ENCODE peak calls at places on chromosomes 12 and 14, in six cellular contexts. S, A, O, E, Z and Y are unnamed samples.

GRCh38 chr12:18430425-18431048 is 169.2 kb downstream of the PIK3C2G start:
- DNase-seq in A (peak), O (peak), Z (peak), S (peak), E (peak), Y (peak)

GRCh38 chr14:53796734-53797133 is 159.9 kb downstream of the BMP4 start:
- DNase-seq in O (no peak), E (no peak), A (no peak), Z (no peak), S (no peak), Y (no peak)

GRCh38 chr14:67999693-68000384 is 180.3 kb downstream of the RAD51B start:
- DNase-seq in S (peak), O (peak), Z (peak), E (no peak), A (peak), Y (peak)

GRCh38 chr12:14394317-14395058 is 29.0 kb downstream of the ATF7IP start:
- DNase-seq in S (peak), Z (peak), O (peak), A (peak), E (peak), Y (peak)

GRCh38 chr14:33986804-33987203 is 35.9 kb upstream of the EGLN3 start:
- DNase-seq in E (no peak), Z (peak), S (peak), O (peak), A (peak), Y (peak)

GRCh38 chr12:111881712-111882111 is 39.7 kb downstream of the MAPKAPK5 start:
- DNase-seq in Z (no peak), S (no peak), O (no peak), E (no peak), A (no peak), Y (no peak)

GRCh38 chr14:81303258-81303935 is 82.6 kb upstream of the GTF2A1 start:
- DNase-seq in A (no peak), S (no peak), Z (no peak), O (no peak), E (peak), Y (no peak)

GRCh38 chr12:111254106-111254505 is 114.8 kb downstream of the PHETA1 start:
- DNase-seq in A (no peak), Z (no peak), E (no peak), S (no peak), O (no peak), Y (no peak)

GRCh38 chr12:109624467-109624866 is 50.9 kb downstream of the MVK start:
- DNase-seq in Z (no peak), A (no peak), O (no peak), E (no peak), S (no peak), Y (no peak)

GRCh38 chr14:52455291-52456088 is 96.8 kb downstream of the TXNDC16 start:
- DNase-seq in E (no peak), Z (peak), A (no peak), S (peak), O (peak), Y (peak)

DNA sequence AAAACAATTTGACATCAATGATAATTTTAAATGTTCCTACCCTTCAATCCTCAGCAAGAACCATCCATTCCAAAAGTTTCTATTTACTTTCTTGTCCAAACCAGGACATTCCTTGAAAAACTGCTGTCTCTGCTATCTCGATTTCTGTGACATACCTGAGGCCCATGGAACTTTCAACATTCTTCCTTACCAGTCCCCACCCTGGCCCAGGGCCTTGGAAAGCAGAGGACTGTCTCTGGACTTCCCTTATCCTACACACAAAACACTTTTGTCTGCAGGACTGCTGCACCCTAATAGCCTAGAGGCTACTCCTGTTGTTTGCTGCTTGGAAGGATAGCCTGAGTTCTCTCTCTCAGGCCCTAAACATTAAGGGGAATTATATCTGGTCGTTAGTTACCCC is 151.8 kb upstream of the DHRS4 start:
- DNase-seq in O (no peak), Z (no peak), S (no peak), E (no peak), A (no peak), Y (no peak)
- H3K4me3 ChIP-seq in O (no peak), Z (no peak), S (no peak), E (no peak), A (no peak), Y (no peak)

DNA sequence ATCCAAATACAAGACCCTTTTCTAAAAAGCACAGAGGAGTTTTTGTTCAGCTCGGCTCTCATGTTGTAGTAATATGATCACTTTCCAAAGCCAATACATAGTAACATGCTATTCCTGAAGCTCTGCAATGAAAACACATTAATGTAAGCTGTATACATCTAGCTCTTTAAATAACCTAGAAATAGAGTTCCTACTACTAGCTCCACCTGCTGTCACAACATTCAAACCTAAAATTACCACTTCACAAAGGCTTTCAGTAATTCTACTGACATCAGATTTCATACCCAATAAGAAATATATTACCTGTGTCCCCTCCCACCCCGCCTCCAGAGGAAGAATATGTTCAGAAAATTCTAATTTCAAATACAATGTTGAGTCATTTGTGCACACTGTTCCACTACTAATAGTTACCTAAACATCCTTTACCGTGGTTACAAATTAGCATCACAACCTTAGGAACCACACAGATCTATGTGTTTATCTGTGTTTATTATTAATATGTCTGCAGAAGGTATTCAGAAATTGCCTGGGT is 17.8 kb downstream of the EFCAB11 start:
- DNase-seq in E (no peak), S (peak), A (no peak), Z (no peak), O (no peak), Y (no peak)
- TF ChIP-seq CTCF in E (peak), S (peak), A (peak), Z (no peak), O (no peak), Y (no peak)

DNA sequence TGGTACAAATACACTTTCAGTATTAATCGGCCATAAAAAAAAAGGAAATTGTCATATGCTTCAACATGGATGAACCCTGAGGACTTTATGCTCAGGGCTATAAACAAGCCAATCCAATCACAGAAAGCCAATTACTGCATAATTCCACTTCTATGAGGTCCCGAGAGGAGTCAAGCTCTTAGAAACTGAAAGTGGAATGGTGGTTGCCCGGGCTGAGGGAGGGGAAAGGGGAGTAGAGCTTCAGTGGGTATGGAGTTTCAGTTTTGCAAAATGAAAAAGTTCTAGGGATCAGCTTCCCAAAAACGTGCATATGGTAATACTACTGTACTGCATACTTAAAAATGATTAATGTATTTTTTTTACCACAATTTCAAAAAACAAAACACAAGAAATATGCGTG is 52.0 kb downstream of the RNF34 start:
- DNase-seq in E (no peak), O (no peak), Z (no peak), S (no peak), A (no peak), Y (no peak)
- H3K4me3 ChIP-seq in E (no peak), O (no peak), Z (no peak), S (no peak), A (no peak), Y (no peak)

GRCh38 chr12:2976581-2976996 is 17.4 kb downstream of the TEAD4 start:
- DNase-seq in O (no peak), E (no peak), S (no peak), Z (peak), A (no peak), Y (no peak)

GRCh38 chr12:2973566-2973965 is 14.4 kb downstream of the TEAD4 start:
- DNase-seq in E (no peak), S (no peak), A (no peak), O (no peak), Z (no peak), Y (no peak)

GRCh38 chr12:2967651-2968050 is 8.5 kb downstream of the TEAD4 start:
- DNase-seq in S (no peak), O (no peak), A (no peak), Z (no peak), E (no peak), Y (no peak)

GRCh38 chr12:2974560-2974971 is 15.4 kb downstream of the TEAD4 start:
- DNase-seq in O (peak), Z (no peak), A (no peak), S (no peak), E (no peak), Y (peak)

GRCh38 chr12:2970744-2971143 is 11.5 kb downstream of the TEAD4 start:
- DNase-seq in O (peak), S (peak), E (no peak), Z (no peak), A (no peak), Y (no peak)
- TF ChIP-seq CTCF in O (no peak), S (no peak), E (no peak), Z (no peak), A (no peak), Y (no peak)

GRCh38 chr12:6764011-6764828 is 1.9 kb upstream of the PTMS start:
- DNase-seq in Z (peak), S (peak), E (peak), O (peak), A (peak), Y (peak)
- H3K4me3 ChIP-seq in Z (peak), S (peak), E (peak), O (peak), A (peak), Y (peak)

GRCh38 chr14:100902295-100902694 is 1.2 kb downstream of the RTL1 start:
- DNase-seq in E (peak), A (peak), O (no peak), Z (no peak), S (no peak), Y (no peak)

GRCh38 chr14:100899841-100900771 is 3.4 kb downstream of the RTL1 start:
- DNase-seq in A (no peak), E (no peak), O (no peak), Z (peak), S (no peak), Y (no peak)

GRCh38 chr14:100901391-100902183 is 1.9 kb downstream of the RTL1 start:
- DNase-seq in Z (no peak), A (no peak), E (no peak), O (no peak), S (no peak), Y (no peak)

GRCh38 chr14:100898935-100899840 is 4.3 kb downstream of the RTL1 start:
- DNase-seq in S (peak), Z (peak), A (no peak), O (no peak), E (no peak), Y (no peak)

GRCh38 chr14:100900837-100901390 is 2.6 kb downstream of the RTL1 start:
- DNase-seq in A (peak), Z (peak), S (peak), O (no peak), E (peak), Y (no peak)
- TF ChIP-seq CTCF in A (peak), Z (peak), S (no peak), O (peak), E (peak), Y (peak)

GRCh38 chr12:49811961-49812401 is 16.2 kb downstream of the NCKAP5L start:
- DNase-seq in Z (no peak), A (no peak), S (no peak), O (no peak), E (no peak), Y (no peak)
- H3K4me3 ChIP-seq in Z (no peak), A (no peak), S (no peak), O (no peak), E (no peak), Y (no peak)

DNA sequence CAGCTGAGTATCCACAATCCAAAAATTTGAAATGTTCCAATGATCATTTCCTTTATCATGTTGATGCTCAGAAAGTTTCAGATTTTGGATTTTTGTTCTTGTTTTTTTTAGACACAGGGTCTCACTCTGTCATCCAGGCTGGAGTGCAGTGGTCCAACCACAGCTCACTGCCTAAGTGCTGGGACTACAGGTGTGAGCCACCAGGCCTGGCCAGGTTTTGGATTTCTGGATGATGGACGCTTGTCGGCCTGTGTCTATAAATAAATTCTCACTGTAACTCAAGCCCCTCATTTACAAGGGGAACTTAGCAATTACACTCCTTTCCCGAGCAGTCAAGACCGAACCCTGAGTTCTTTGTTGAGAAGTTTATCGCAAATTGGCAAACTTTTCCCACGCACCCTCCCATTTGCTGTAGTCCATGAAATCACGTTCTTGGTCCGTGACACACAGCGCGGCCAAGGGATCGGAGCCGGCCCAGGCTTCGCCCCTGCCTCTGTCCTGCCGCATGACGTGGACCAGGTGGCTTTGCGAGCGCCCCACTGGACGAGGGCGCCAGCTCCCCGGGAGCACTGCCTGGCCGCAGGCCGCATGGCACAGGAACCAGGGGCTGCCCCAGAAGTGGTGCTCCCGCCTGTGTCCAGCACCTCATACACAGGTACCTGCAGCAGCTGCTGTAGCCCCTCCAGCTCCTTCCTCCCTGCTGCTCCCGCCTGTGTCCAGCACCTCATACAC is 14.0 kb upstream of the ANKLE2 start:
- DNase-seq in Z (no peak), O (no peak), E (no peak), S (no peak), A (no peak), Y (no peak)
- TF ChIP-seq CTCF in Z (no peak), O (no peak), E (no peak), S (no peak), A (no peak), Y (no peak)

DNA sequence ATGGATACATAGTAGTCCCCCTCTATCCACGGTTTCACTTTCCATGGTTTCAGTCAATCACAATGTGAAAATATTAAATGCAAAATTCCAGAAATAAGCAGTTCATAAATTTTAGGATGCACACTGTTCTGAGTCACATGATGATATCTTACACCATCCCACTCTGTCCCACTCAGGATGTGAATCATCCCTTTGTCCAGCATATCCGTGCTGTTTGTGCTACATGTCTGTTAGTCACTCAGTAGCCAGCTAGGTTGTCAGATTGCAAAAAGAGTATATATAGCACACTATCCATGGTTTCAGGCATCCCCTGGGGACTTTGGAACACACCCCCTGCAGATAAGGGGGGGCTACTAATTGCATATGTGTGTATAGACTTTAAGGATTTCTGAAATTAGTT is 8.1 kb upstream of the NAA30 start:
- DNase-seq in E (no peak), O (peak), A (no peak), S (peak), Z (peak), Y (peak)
- H3K4me3 ChIP-seq in E (no peak), O (no peak), A (no peak), S (no peak), Z (no peak), Y (no peak)